ENCODE peak calls at places on chromosomes 16 and 17, in eight cellular contexts. I is CD8-positive, alpha-beta T cell; Z is AG04450; J is fibroblast of lung; A is lower lobe of right lung; U is WERI-Rb-1; L is sigmoid colon; W is GM23248. M is an unnamed sample.

GRCh38 chr17:76452646-76453430 is at the start of gene UBE2O:
- DNase-seq in I (peak), Z (no peak), J (peak), A (peak), U (peak), L (peak), W (peak), M (peak)

GRCh38 chr17:45708707-45709290 is 75.3 kb upstream of the CRHR1 start:
- DNase-seq in I (no peak), Z (no peak), J (no peak), A (no peak), U (no peak), L (no peak), W (no peak), M (no peak)

GRCh38 chr17:67461228-67461780 is 84.2 kb downstream of the PITPNC1 start:
- DNase-seq in I (no peak), Z (no peak), J (no peak), A (no peak), U (no peak), L (no peak), W (no peak), M (no peak)

GRCh38 chr16:89257757-89258465 is 40.4 kb downstream of the ZNF778 start:
- DNase-seq in I (no peak), Z (no peak), J (no peak), A (no peak), U (no peak), L (no peak), W (peak), M (no peak)

GRCh38 chr16:86398622-86399021 is 111.7 kb upstream of the FOXF1 start:
- DNase-seq in I (no peak), Z (peak), J (peak), A (no peak), U (no peak), L (no peak), W (peak), M (no peak)

GRCh38 chr17:8861482-8862181 is 5.8 kb downstream of the PIK3R6 start:
- DNase-seq in I (no peak), Z (no peak), J (no peak), A (no peak), U (no peak), L (no peak), W (no peak), M (no peak)

GRCh38 chr17:17104494-17104893 is 62.2 kb downstream of the MPRIP start:
- DNase-seq in I (no peak), Z (no peak), J (no peak), A (no peak), U (no peak), L (no peak), W (no peak), M (no peak)

GRCh38 chr16:30185141-30185682 is 1.8 kb downstream of the CORO1A start:
- DNase-seq in I (no peak), Z (no peak), J (no peak), A (peak), U (peak), L (peak), W (no peak), M (peak)

GRCh38 chr16:1960665-1961630 is 1.6 kb downstream of the NDUFB10 start:
- DNase-seq in I (no peak), Z (no peak), J (peak), A (peak), U (peak), L (no peak), W (peak), M (no peak)

GRCh38 chr17:65515959-65516948 is 45.2 kb downstream of the AXIN2 start:
- DNase-seq in I (no peak), Z (peak), J (peak), A (no peak), U (no peak), L (peak), W (peak), M (no peak)

GRCh38 chr16:576823-577201 is 7.0 kb downstream of the PIGQ start:
- DNase-seq in I (no peak), Z (no peak), J (no peak), A (no peak), U (peak), L (no peak), W (no peak), M (no peak)

GRCh38 chr16:89552913-89553312 is 7.6 kb upstream of the RPL13 start:
- DNase-seq in I (no peak), Z (no peak), J (no peak), A (no peak), U (no peak), L (no peak), W (no peak), M (no peak)

GRCh38 chr17:48625502-48626201 is 506 bp downstream of the HOXB9 start:
- DNase-seq in I (no peak), Z (no peak), J (no peak), A (no peak), U (peak), L (no peak), W (peak), M (peak)

GRCh38 chr16:58280146-58280845 is 14.5 kb downstream of the PRSS54 start:
- DNase-seq in I (no peak), Z (no peak), J (no peak), A (no peak), U (no peak), L (no peak), W (no peak), M (no peak)

GRCh38 chr16:58010886-58011285 is 9.7 kb downstream of the USB1 start:
- DNase-seq in I (no peak), Z (no peak), J (no peak), A (no peak), U (no peak), L (no peak), W (no peak), M (no peak)

GRCh38 chr17:77320046-77320445 is 179.3 kb downstream of the SEC14L1 start:
- DNase-seq in I (no peak), Z (no peak), J (peak), A (peak), U (peak), L (peak), W (peak), M (no peak)

GRCh38 chr16:54027126-54027922 is 259.3 kb downstream of the IRX3 start:
- DNase-seq in I (no peak), Z (peak), J (peak), A (no peak), U (no peak), L (no peak), W (peak), M (no peak)

GRCh38 chr16:56355786-56356275 is 69.5 kb downstream of the AMFR start:
- DNase-seq in I (no peak), Z (no peak), J (no peak), A (peak), U (no peak), L (peak), W (no peak), M (no peak)

GRCh38 chr16:48295493-48296281 is 48.3 kb upstream of the ABCC11 start:
- DNase-seq in I (no peak), Z (no peak), J (no peak), A (no peak), U (no peak), L (no peak), W (no peak), M (no peak)

GRCh38 chr16:15897834-15898254 is 9.4 kb upstream of the CEP20 start:
- DNase-seq in I (no peak), Z (no peak), J (peak), A (no peak), U (no peak), L (no peak), W (peak), M (no peak)

GRCh38 chr16:15898654-15899053 is 10.3 kb upstream of the CEP20 start:
- DNase-seq in I (no peak), Z (no peak), J (no peak), A (no peak), U (no peak), L (no peak), W (no peak), M (no peak)

GRCh38 chr16:15891508-15891907 is 3.1 kb upstream of the CEP20 start:
- DNase-seq in I (no peak), Z (no peak), J (no peak), A (no peak), U (no peak), L (no peak), W (no peak), M (no peak)

GRCh38 chr16:15897386-15897785 is 9.0 kb upstream of the CEP20 start:
- DNase-seq in I (no peak), Z (no peak), J (no peak), A (no peak), U (no peak), L (no peak), W (peak), M (no peak)

DNA sequence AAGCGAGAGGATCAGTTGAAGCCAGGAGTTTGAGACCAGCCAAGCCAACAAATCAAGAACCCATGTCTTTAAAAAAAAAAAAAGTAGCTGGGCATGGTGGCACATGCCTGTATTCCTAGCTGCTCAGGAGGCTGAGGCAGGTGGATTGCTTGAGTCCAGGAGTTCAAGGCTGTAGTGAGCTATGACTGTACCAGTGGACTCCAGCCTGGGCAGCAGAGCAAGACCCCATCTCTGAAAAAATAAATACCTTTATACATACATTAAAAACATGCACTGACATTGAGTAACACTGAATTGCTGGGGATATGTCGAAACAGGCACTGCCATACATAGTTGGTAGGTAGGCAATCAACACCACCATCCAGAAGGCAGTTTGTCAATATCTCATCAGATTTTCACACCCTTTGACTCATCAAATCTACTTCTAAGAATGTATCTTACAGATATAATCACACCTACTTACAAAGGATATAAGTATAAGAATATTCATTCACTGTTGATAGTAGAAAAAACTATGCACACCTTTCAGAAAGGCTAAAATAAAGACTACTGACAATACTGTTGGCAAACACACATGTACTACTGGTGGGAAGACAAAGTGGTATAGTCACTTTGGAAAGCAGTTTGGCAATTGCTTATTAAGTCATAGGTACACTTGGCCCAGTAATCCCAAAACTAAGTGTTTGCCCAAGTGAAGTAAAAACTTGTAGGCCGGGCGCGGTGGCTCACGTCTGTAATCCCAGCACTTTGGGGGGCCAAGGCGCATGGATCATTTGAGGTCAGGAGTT is 6.4 kb upstream of the CEP20 start:
- DNase-seq in I (no peak), Z (no peak), J (no peak), A (no peak), U (no peak), L (no peak), W (no peak), M (no peak)
- H3K27ac ChIP-seq in I (no peak), Z (no peak), J (no peak), A (no peak), U (no peak), L (no peak), W (no peak), M (no peak)

DNA sequence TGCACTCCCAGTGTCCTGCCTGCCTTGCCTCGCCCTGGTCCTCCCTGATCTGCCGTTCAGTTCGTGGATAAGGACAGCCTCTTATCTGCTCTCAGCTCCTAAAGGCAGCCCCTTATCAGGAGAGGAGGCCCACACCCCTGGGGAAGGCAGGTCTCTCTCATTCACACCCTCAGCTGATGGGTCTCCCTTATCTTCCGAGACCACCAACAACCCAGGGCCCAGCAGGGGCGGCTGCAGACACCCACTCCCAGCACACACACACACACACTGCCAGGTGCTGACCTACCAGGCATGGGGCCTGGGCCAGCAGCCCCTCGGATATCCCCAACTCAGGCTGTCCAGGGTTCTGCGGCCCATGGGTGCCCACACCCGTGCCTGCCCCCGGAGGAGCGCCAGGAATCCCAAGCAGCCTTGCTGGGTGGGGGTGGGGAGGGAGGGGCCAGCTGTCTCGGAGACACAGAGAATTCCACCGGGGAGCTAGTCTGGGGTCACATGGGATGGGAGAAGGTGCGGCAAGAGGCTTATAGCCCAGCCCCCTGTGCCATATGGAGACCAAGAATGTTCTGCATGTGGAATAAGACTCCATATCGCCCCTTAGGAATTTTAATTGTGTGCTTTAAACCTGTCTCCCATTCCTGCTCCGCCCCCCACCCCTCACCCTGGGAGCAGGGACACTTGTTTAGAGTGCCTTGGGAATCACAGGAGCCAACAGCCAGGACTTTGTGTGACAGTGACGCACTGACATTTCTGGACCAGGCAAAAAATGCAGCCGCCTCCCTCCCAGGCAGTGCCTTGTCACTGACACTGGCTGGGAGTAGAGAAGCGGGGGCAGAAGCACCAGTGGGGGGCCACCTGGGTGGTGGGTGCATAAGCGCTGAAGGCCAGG is 41.9 kb upstream of the EMP2 start:
- DNase-seq in I (no peak), Z (no peak), J (no peak), A (peak), U (peak), L (no peak), W (no peak), M (no peak)
- H3K27ac ChIP-seq in I (no peak), Z (no peak), J (no peak), A (peak), U (no peak), L (no peak), W (no peak), M (no peak)

DNA sequence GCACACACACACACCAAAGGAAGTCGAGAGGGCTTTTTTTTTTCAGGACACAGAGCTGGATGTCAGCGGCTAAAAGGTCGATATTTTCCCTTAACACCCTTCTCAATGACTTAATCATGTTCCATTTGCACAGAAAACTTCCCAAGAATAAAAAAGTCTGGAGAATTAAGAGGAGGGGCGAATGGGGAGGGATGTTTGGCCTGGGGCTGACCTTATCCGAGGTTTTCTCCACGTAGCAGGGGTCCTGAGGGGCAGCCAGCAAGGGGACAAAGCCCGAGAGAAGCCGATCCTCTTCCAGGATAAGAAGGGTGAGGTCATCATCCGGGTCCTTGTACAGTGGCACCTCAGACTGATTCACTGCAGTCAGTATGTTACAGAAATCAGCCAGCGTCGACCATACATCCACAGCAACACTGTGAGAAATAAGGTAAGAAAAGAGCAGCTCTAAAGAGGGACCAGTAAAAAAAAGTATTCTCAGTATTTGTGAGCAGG is 117.6 kb downstream of the HIC1 start:
- DNase-seq in I (no peak), Z (peak), J (peak), A (no peak), U (no peak), L (peak), W (peak), M (no peak)
- H3K27ac ChIP-seq in I (no peak), Z (peak), J (peak), A (peak), U (no peak), L (peak), W (peak), M (no peak)

GRCh38 chr17:4394208-4395110 is 28.0 kb upstream of the UBE2G1 start:
- DNase-seq in I (no peak), Z (no peak), J (no peak), A (no peak), U (no peak), L (no peak), W (no peak), M (no peak)

GRCh38 chr17:4393806-4394205 is 27.3 kb upstream of the UBE2G1 start:
- DNase-seq in I (no peak), Z (no peak), J (no peak), A (no peak), U (no peak), L (no peak), W (no peak), M (no peak)

GRCh38 chr17:4397840-4398239 is 31.4 kb upstream of the UBE2G1 start:
- DNase-seq in I (no peak), Z (no peak), J (no peak), A (no peak), U (no peak), L (no peak), W (no peak), M (no peak)

GRCh38 chr17:4395111-4395478 is 28.6 kb upstream of the UBE2G1 start:
- DNase-seq in I (no peak), Z (no peak), J (no peak), A (no peak), U (no peak), L (no peak), W (no peak), M (no peak)
- H3K27ac ChIP-seq in I (no peak), Z (no peak), J (no peak), A (no peak), U (no peak), L (no peak), W (no peak), M (no peak)

GRCh38 chr17:64231567-64232141 is 31.4 kb downstream of the TEX2 start:
- DNase-seq in I (no peak), Z (no peak), J (peak), A (no peak), U (peak), L (no peak), W (no peak), M (no peak)
- H3K27ac ChIP-seq in I (no peak), Z (no peak), J (no peak), A (no peak), U (peak), L (no peak), W (peak), M (no peak)

GRCh38 chr17:11514565-11514964 is 83.7 kb upstream of the DNAH9 start:
- DNase-seq in I (no peak), Z (no peak), J (no peak), A (no peak), U (no peak), L (no peak), W (no peak), M (no peak)

GRCh38 chr17:11511696-11512095 is 86.6 kb upstream of the DNAH9 start:
- DNase-seq in I (no peak), Z (no peak), J (no peak), A (peak), U (peak), L (no peak), W (no peak), M (no peak)

GRCh38 chr17:11514981-11515680 is 83.1 kb upstream of the DNAH9 start:
- DNase-seq in I (no peak), Z (no peak), J (no peak), A (no peak), U (no peak), L (no peak), W (no peak), M (no peak)

GRCh38 chr17:11515901-11516300 is 82.4 kb upstream of the DNAH9 start:
- DNase-seq in I (no peak), Z (no peak), J (no peak), A (no peak), U (no peak), L (no peak), W (no peak), M (no peak)
- H3K27ac ChIP-seq in I (no peak), Z (no peak), J (no peak), A (no peak), U (no peak), L (no peak), W (no peak), M (no peak)

DNA sequence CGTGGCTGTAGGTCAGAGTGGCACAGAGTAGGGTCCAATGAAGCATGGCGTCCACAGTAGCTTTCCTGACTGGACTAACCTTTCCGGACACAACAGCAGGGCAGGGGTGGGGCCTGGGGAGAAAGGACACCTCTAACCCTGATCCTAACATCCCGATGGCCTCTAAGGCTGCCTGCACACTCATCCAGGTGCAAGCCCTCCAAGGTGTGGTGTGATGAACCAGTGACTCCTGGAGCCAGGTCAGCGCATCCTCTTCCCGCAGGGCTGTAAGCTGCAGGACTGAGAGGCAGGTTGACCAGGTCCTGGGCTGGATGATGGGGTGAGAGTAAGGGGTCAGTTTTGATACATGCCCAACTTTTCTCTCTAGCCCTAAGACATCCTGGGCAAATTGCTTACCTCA is 3.1 kb upstream of the ERBB2 start:
- DNase-seq in I (no peak), Z (no peak), J (no peak), A (no peak), U (no peak), L (no peak), W (no peak), M (no peak)
- H3K27ac ChIP-seq in I (no peak), Z (no peak), J (no peak), A (no peak), U (no peak), L (no peak), W (no peak), M (no peak)

M was measured in effector memory CD4-positive, alpha-beta T cell.